ENCODE peak calls at places on chromosomes 6 and 20, in six cellular contexts. D, K, C, J, N and L are unnamed samples.

GRCh38 chr6:55175078-55175777 is 913 bp downstream of the HCRTR2 start:
- DNase-seq in C (no peak), K (no peak), D (no peak), J (no peak), N (no peak), L (no peak)

GRCh38 chr6:168120390-168121307 is 41.6 kb upstream of the FRMD1 start:
- DNase-seq in C (peak; percentile 4), K (no peak), J (no peak), D (no peak), N (no peak), L (no peak)

GRCh38 chr20:2932497-2932896 is 59.2 kb downstream of the PTPRA start:
- DNase-seq in C (no peak), N (no peak), D (no peak), K (no peak), J (no peak), L (no peak)

GRCh38 chr6:87702589-87702945 is 534 bp upstream of the AKIRIN2 start:
- DNase-seq in K (no peak), D (peak; percentile 70), J (peak; percentile 76), C (peak; percentile 49), N (peak; percentile 40), L (peak; percentile 71)

GRCh38 chr6:37798436-37799262 is 20.9 kb upstream of the ZFAND3 start:
- DNase-seq in N (no peak), C (no peak), K (no peak), D (no peak), J (no peak), L (no peak)

GRCh38 chr6:26216015-26216885 is 129.0 kb downstream of the HFE start:
- DNase-seq in D (peak; percentile 98), K (no peak), J (peak; percentile 99), N (peak; percentile 94), C (peak; percentile 88), L (peak; percentile 98)

GRCh38 chr6:110468696-110469095 is 7.7 kb downstream of the SLC22A16 start:
- DNase-seq in N (no peak), K (peak; percentile 26), D (no peak), C (no peak), J (no peak), L (no peak)

GRCh38 chr6:15929685-15930084 is 199.2 kb upstream of the MYLIP start:
- DNase-seq in K (no peak), D (peak; percentile 60), N (no peak), C (no peak), J (no peak), L (peak; percentile 72)

GRCh38 chr20:1124416-1124815 is 6.0 kb downstream of the PSMF1 start:
- DNase-seq in C (no peak), J (peak; percentile 9), D (no peak), K (no peak), N (no peak), L (no peak)

GRCh38 chr6:22078802-22079545 is 217.9 kb downstream of the PRL start:
- DNase-seq in K (peak; percentile 56), C (no peak), N (no peak), J (no peak), D (no peak), L (no peak)

GRCh38 chr6:109002882-109003281 is 91.8 kb downstream of the SESN1 start:
- DNase-seq in N (no peak), J (no peak), D (no peak), C (no peak), K (no peak), L (no peak)

GRCh38 chr20:46914789-46915359 is 20.2 kb downstream of the EYA2 start:
- DNase-seq in D (no peak), K (no peak), N (no peak), C (no peak), J (peak; percentile 35), L (no peak)

GRCh38 chr6:44223471-44224153 is at the start of gene SLC29A1:
- DNase-seq in D (peak; percentile 69), J (peak; percentile 28), K (peak; percentile 87), N (peak; percentile 83), C (peak; percentile 96), L (peak; percentile 46)

GRCh38 chr6:56835612-56836011 is 119.3 kb upstream of the BEND6 start:
- DNase-seq in J (no peak), N (no peak), D (no peak), C (no peak), K (no peak), L (no peak)

GRCh38 chr6:158481612-158482473 is 78.0 kb upstream of the TMEM181 start:
- DNase-seq in C (no peak), K (no peak), J (peak; percentile 85), N (no peak), D (peak; percentile 89), L (peak; percentile 93)

DNA sequence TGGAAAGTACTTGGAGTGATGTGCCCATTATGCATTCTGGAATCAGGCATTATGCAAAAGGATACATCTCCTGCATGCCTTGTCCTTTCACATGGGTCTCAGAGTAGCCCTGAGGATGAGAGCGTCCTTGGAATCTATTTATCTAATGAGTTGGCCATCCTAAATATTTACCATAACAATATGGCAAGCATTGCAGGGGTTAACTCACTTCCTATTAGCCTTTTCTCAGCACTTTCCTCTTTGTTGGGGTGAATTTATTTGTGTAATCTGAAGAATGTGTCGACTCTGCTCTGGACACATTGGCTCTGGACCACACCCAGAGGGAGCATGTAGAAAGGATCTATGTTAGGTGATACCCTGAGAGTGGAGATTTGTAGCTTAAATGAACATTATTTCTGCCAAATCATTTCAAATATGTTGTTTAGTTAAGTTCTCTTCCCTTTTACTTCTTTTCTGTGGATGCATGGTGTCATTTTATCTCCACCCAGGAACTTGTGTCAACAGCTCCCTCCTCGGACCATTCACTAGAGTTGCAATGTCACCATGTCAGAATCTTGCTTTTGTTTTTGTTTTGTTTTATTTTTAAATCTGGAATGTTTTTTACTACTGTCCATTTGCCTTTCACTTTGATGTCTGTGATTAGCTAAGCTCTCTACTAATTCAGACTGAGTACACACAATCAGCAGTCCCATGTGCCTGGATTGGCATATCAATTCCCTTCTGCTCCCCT is 757.0 kb upstream of the MMS22L start:
- DNase-seq in J (peak; percentile 0), C (no peak), D (peak; percentile 47), K (no peak), N (peak; percentile 15), L (peak; percentile 12)
- TF ChIP-seq CTCF in J (peak; percentile 7), C (peak; percentile 31), D (peak; percentile 63), K (no peak), N (peak; percentile 50), L (peak; percentile 49)

GRCh38 chr6:42166444-42167141 is 6.6 kb upstream of the GUCA1A start:
- DNase-seq in K (peak; percentile 96), C (peak; percentile 89), D (peak; percentile 82), J (peak; percentile 55), N (peak; percentile 85), L (peak; percentile 85)
- TF ChIP-seq CTCF in K (peak; percentile 96), C (peak; percentile 93), D (peak; percentile 95), J (peak; percentile 94), N (peak; percentile 92), L (peak; percentile 97)

DNA sequence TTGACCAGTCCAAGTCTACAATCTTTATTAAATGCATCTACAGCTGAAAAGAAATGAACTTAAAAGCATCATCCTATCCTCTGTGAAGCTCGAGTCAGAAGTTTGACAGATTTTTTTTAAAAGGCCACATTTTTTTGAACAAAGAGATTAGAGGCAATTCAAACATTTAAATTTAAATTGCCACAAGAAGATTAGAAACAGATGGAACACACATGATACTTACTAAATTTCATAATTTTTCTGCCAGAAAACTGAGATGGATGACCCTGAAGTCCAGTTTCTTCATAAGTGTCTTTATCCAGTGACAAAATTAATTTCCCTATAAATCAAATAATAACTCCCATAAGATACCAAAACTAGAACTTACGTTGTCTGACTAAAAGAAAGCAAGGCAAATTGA is 4.3 kb downstream of the RPP40 start:
- DNase-seq in C (no peak), N (no peak), D (no peak), K (no peak), J (no peak), L (no peak)
- TF ChIP-seq CTCF in C (no peak), N (no peak), D (no peak), K (no peak), J (no peak), L (no peak)

DNA sequence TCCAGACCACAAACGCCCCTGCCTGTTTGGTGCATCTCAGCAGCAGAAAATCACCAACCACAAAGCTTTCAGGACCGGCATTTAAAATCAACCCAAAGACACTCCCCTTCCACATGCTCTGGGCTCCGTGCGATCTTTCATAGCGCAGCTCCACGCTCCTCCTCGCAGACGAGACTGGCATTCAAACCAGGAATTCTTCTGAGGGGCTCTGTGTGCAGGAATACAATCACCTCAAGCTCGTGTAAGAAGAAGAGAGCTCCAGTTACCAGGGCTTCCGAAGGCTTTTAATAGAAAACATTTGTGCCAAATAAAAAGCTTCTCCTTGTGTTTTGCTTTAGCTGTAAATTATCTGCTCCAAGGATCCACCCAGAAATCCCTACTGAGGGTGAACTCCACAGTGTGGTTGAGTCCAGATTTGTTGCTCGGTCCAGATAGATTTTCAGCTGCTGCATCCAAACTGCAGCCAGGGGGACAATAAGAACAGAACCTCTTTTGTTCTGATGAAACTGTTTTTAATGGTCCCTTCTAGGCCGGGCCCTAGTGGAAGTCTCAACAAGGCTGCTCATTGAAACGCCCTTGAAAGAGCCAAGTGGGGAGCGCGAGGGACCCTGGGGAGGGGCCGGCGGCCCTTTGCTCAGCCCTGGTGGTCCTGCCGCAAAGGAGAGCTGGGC is 16.4 kb upstream of the BMP7 start:
- DNase-seq in C (no peak), N (peak; percentile 56), J (no peak), D (no peak), K (no peak), L (no peak)
- TF ChIP-seq CTCF in C (no peak), N (peak; percentile 20), J (no peak), D (no peak), K (no peak), L (no peak)

GRCh38 chr20:9966966-9967365 is 67.8 kb upstream of the ANKEF1 start:
- DNase-seq in D (peak; percentile 17), C (no peak), N (no peak), J (no peak), K (no peak), L (peak; percentile 37)
- TF ChIP-seq CTCF in D (peak; percentile 23), C (peak; percentile 30), N (peak; percentile 33), J (peak; percentile 20), K (no peak), L (peak; percentile 41)

DNA sequence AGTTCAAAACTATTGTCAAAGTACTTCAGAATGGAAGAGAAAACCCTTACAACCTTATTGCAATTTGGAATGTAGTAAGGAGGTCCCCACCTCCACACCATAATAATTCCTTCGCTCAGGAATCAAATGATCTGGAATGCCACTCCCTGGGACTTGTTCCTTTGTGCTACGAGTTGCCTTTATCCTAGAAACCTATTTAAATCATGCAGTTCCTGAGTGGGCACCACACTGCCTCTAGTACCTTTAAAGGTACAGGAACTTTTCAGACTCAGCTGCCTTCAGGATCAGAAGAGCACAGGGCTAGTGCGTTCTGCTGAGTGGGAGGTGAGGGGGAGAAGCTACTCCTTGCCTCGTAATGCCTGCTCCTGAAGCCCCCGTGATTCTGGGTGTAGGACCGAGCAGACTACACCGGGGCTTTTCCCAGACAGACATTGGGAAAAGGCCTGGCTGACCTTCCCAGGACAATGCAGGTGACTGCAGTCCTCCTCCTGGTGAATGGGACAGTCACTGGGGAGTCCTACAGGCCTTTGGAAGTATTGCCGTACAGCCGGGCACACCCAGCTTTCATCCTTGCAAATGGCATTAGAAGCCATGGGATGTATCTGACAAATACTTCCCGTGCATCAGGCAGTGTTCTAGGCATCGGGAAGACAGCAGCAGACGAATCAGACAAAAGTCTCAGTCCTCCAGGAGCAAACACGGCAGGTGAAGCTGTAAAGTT is 11.8 kb upstream of the TUBB2B start:
- DNase-seq in N (no peak), K (peak; percentile 49), D (no peak), J (no peak), C (no peak), L (no peak)
- TF ChIP-seq CTCF in N (no peak), K (no peak), D (peak; percentile 40), J (peak; percentile 8), C (no peak), L (no peak)